ENCODE peak calls at places on chromosomes 12 and 14, in nine cellular contexts. One of them, this sample, is unnamed.
A peak's percentile ranks its signal among the peaks of the same experiment; 100 is the strongest.

GRCh38 chr12:113333111-113333750 is 1.7 kb downstream of the SLC8B1 start:
- DNase-seq in body of pancreas: no peak
- DNase-seq in foreskin keratinocyte: no peak
- DNase-seq in neural progenitor cell: no peak
- DNase-seq in GM23248: no peak
- DNase-seq in DND-41: no peak
- DNase-seq in CD8-positive, alpha-beta T cell: no peak
- DNase-seq in tibial nerve: no peak
- DNase-seq in H9: no peak
- DNase-seq in this sample: no peak

GRCh38 chr12:132454154-132454948 is 35.6 kb upstream of the FBRSL1 start:
- DNase-seq in body of pancreas: no peak
- DNase-seq in foreskin keratinocyte: no peak
- DNase-seq in neural progenitor cell: no peak
- DNase-seq in GM23248: no peak
- DNase-seq in DND-41: peak; percentile 14
- DNase-seq in CD8-positive, alpha-beta T cell: no peak
- DNase-seq in tibial nerve: no peak
- DNase-seq in H9: no peak
- DNase-seq in this sample: no peak

GRCh38 chr12:43293396-43293795 is 258.6 kb downstream of the ADAMTS20 start:
- DNase-seq in body of pancreas: no peak
- DNase-seq in foreskin keratinocyte: no peak
- DNase-seq in neural progenitor cell: no peak
- DNase-seq in GM23248: no peak
- DNase-seq in DND-41: no peak
- DNase-seq in CD8-positive, alpha-beta T cell: no peak
- DNase-seq in tibial nerve: no peak
- DNase-seq in H9: no peak
- DNase-seq in this sample: no peak

GRCh38 chr14:85599939-85600338 is 70.0 kb downstream of the FLRT2 start:
- DNase-seq in body of pancreas: peak; percentile 32
- DNase-seq in foreskin keratinocyte: no peak
- DNase-seq in neural progenitor cell: no peak
- DNase-seq in GM23248: peak; percentile 64
- DNase-seq in DND-41: no peak
- DNase-seq in CD8-positive, alpha-beta T cell: no peak
- DNase-seq in tibial nerve: no peak
- DNase-seq in H9: no peak
- DNase-seq in this sample: no peak

GRCh38 chr14:97634786-97635185 is 837.6 kb downstream of the VRK1 start:
- DNase-seq in body of pancreas: no peak
- DNase-seq in foreskin keratinocyte: no peak
- DNase-seq in neural progenitor cell: peak; percentile 36
- DNase-seq in GM23248: peak; percentile 23
- DNase-seq in DND-41: no peak
- DNase-seq in CD8-positive, alpha-beta T cell: no peak
- DNase-seq in tibial nerve: no peak
- DNase-seq in H9: no peak
- DNase-seq in this sample: no peak

GRCh38 chr14:104392396-104393198 is 187.0 kb upstream of the C14orf180 start:
- DNase-seq in body of pancreas: no peak
- DNase-seq in foreskin keratinocyte: no peak
- DNase-seq in neural progenitor cell: no peak
- DNase-seq in GM23248: no peak
- DNase-seq in DND-41: no peak
- DNase-seq in CD8-positive, alpha-beta T cell: no peak
- DNase-seq in tibial nerve: no peak
- DNase-seq in H9: peak; percentile 17
- DNase-seq in this sample: no peak

GRCh38 chr14:79279645-79280399 is 931.5 kb downstream of the DIO2 start:
- DNase-seq in body of pancreas: peak; percentile 26
- DNase-seq in foreskin keratinocyte: peak; percentile 32
- DNase-seq in neural progenitor cell: peak; percentile 41
- DNase-seq in GM23248: peak; percentile 12
- DNase-seq in DND-41: no peak
- DNase-seq in CD8-positive, alpha-beta T cell: no peak
- DNase-seq in tibial nerve: no peak
- DNase-seq in H9: peak; percentile 35
- DNase-seq in this sample: no peak

GRCh38 chr12:71157601-71158233 is at the start of gene TSPAN8:
- DNase-seq in body of pancreas: peak; percentile 25
- DNase-seq in foreskin keratinocyte: no peak
- DNase-seq in neural progenitor cell: no peak
- DNase-seq in GM23248: no peak
- DNase-seq in DND-41: no peak
- DNase-seq in CD8-positive, alpha-beta T cell: no peak
- DNase-seq in tibial nerve: peak; percentile 12
- DNase-seq in H9: no peak
- DNase-seq in this sample: no peak

GRCh38 chr12:122788387-122788786 is 14.0 kb downstream of the CCDC62 start:
- DNase-seq in body of pancreas: no peak
- DNase-seq in foreskin keratinocyte: no peak
- DNase-seq in neural progenitor cell: no peak
- DNase-seq in GM23248: peak; percentile 73
- DNase-seq in DND-41: no peak
- DNase-seq in CD8-positive, alpha-beta T cell: no peak
- DNase-seq in tibial nerve: no peak
- DNase-seq in H9: no peak
- DNase-seq in this sample: no peak

GRCh38 chr12:103626498-103626897 is 39.4 kb downstream of the STAB2 start:
- DNase-seq in body of pancreas: peak; percentile 75
- DNase-seq in foreskin keratinocyte: peak; percentile 63
- DNase-seq in neural progenitor cell: peak; percentile 62
- DNase-seq in GM23248: peak; percentile 88
- DNase-seq in DND-41: no peak
- DNase-seq in CD8-positive, alpha-beta T cell: no peak
- DNase-seq in tibial nerve: peak; percentile 62
- DNase-seq in H9: peak; percentile 49
- DNase-seq in this sample: peak; percentile 9

GRCh38 chr12:31849090-31849687 is 110.0 kb upstream of the RESF1 start:
- DNase-seq in body of pancreas: no peak
- DNase-seq in foreskin keratinocyte: peak; percentile 28
- DNase-seq in neural progenitor cell: peak; percentile 40
- DNase-seq in GM23248: no peak
- DNase-seq in DND-41: no peak
- DNase-seq in CD8-positive, alpha-beta T cell: no peak
- DNase-seq in tibial nerve: no peak
- DNase-seq in H9: no peak
- DNase-seq in this sample: no peak

GRCh38 chr14:100532916-100533630 is 54.1 kb downstream of the BEGAIN start:
- DNase-seq in body of pancreas: peak; percentile 94
- DNase-seq in foreskin keratinocyte: no peak
- DNase-seq in neural progenitor cell: no peak
- DNase-seq in GM23248: peak; percentile 31
- DNase-seq in DND-41: peak; percentile 80
- DNase-seq in CD8-positive, alpha-beta T cell: no peak
- DNase-seq in tibial nerve: peak; percentile 51
- DNase-seq in H9: no peak
- DNase-seq in this sample: no peak

GRCh38 chr12:99154264-99154982 is 493.1 kb upstream of the GARIN6 start:
- DNase-seq in body of pancreas: peak; percentile 15
- DNase-seq in foreskin keratinocyte: no peak
- DNase-seq in neural progenitor cell: peak; percentile 12
- DNase-seq in GM23248: no peak
- DNase-seq in DND-41: no peak
- DNase-seq in CD8-positive, alpha-beta T cell: no peak
- DNase-seq in tibial nerve: no peak
- DNase-seq in H9: peak; percentile 30
- DNase-seq in this sample: no peak

GRCh38 chr12:32450768-32451167 is 51.4 kb downstream of the FGD4 start:
- DNase-seq in body of pancreas: no peak
- DNase-seq in foreskin keratinocyte: no peak
- DNase-seq in neural progenitor cell: no peak
- DNase-seq in GM23248: no peak
- DNase-seq in DND-41: no peak
- DNase-seq in CD8-positive, alpha-beta T cell: no peak
- DNase-seq in tibial nerve: no peak
- DNase-seq in H9: no peak
- DNase-seq in this sample: no peak

GRCh38 chr14:46091819-46092218 is 559.8 kb downstream of the RPL10L start:
- DNase-seq in body of pancreas: no peak
- DNase-seq in foreskin keratinocyte: no peak
- DNase-seq in neural progenitor cell: no peak
- DNase-seq in GM23248: no peak
- DNase-seq in DND-41: no peak
- DNase-seq in CD8-positive, alpha-beta T cell: no peak
- DNase-seq in tibial nerve: no peak
- DNase-seq in H9: no peak
- DNase-seq in this sample: no peak

GRCh38 chr12:50087995-50088394 is 2.9 kb downstream of the SMARCD1 start:
- DNase-seq in body of pancreas: no peak
- DNase-seq in foreskin keratinocyte: peak; percentile 92
- DNase-seq in neural progenitor cell: no peak
- DNase-seq in GM23248: peak; percentile 91
- DNase-seq in DND-41: no peak
- DNase-seq in CD8-positive, alpha-beta T cell: no peak
- DNase-seq in tibial nerve: no peak
- DNase-seq in H9: no peak
- DNase-seq in this sample: no peak

GRCh38 chr14:99808515-99808914 is 15.3 kb downstream of the EML1 start:
- DNase-seq in body of pancreas: no peak
- DNase-seq in foreskin keratinocyte: no peak
- DNase-seq in neural progenitor cell: no peak
- DNase-seq in GM23248: peak; percentile 49
- DNase-seq in DND-41: no peak
- DNase-seq in CD8-positive, alpha-beta T cell: no peak
- DNase-seq in tibial nerve: no peak
- DNase-seq in H9: no peak
- DNase-seq in this sample: no peak

DNA sequence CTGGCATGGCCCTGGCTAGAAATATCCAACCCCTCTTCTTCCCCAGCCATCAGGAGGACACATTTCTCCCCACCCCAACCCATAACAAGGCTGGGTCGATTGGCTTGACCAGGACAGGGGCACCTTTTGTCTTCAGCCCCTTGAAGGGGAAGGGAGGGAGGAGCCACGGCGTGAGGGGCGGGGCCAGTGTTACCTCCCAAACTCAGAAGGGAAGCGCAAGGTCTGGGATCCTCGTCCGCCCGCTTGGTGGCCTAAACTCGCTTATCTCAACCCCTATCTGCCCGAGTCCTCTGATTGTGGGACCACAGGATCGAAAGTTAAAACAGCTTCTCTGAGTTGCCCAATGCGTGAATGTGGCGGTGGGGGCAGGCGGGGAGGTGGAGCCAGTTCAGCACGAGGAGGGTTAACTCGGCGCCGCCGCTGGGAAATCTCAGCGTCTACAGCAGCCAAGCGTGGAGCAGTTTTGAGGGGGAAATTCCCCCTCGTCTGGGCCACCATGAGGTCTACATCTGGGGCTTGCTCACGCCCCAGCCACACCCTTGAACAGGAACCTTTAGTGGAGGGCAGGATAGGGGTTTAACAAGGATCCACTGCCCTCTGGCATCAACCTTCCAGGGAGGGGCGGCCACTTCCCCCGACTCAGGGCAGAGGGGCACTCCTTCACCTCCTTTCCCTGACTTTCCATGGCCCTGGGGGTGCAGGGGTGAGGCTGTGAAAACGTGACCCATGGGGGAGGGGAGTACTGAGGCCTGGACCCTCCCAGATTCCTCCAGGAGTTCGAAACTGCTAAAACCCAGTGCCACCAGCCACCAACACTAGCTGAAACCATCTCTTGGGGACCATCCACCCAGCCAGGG is 745 bp downstream of the STAT6 start:
- DNase-seq in body of pancreas: peak; percentile 59
- DNase-seq in foreskin keratinocyte: no peak
- DNase-seq in neural progenitor cell: peak; percentile 91
- DNase-seq in GM23248: peak; percentile 63
- DNase-seq in DND-41: peak; percentile 74
- DNase-seq in CD8-positive, alpha-beta T cell: peak; percentile 41
- DNase-seq in tibial nerve: peak; percentile 78
- DNase-seq in H9: peak; percentile 93
- DNase-seq in this sample: no peak
- H3K27ac ChIP-seq in body of pancreas: peak overlapping the region; percentile 97
- H3K27ac ChIP-seq in foreskin keratinocyte: peak overlapping the region; percentile 86
- H3K27ac ChIP-seq in neural progenitor cell: no peak overlapping the region
- H3K27ac ChIP-seq in GM23248: peak overlapping the region; percentile 98
- H3K27ac ChIP-seq in DND-41: peak overlapping the region; percentile 93
- H3K27ac ChIP-seq in CD8-positive, alpha-beta T cell: peak overlapping the region; percentile 87
- H3K27ac ChIP-seq in tibial nerve: peak overlapping the region; percentile 99
- H3K27ac ChIP-seq in H9: peak overlapping the region; percentile 9
- H3K27ac ChIP-seq in this sample: peak overlapping the region; percentile 85

DNA sequence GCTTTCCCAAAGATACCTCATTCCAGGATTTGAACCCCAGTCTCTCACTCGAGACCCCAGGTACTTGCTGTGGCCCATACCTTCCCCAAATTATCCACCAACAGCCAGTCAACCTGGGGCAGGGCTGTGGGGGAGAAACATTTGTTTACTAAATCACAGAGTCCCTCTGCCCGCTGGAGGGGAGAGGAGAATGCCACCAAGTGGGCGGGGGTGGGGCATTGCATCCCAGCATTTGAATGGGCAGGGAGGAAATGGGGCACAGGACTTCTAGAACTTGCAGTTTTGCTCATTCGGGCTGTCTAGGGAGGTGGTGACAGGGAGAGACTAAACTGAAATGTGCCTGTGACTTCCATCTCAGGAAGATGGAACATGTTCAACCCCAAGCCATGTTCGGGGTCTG is 10.9 kb upstream of the SERPINA9 start:
- DNase-seq in body of pancreas: no peak
- DNase-seq in foreskin keratinocyte: no peak
- DNase-seq in neural progenitor cell: peak; percentile 9
- DNase-seq in GM23248: no peak
- DNase-seq in DND-41: no peak
- DNase-seq in CD8-positive, alpha-beta T cell: no peak
- DNase-seq in tibial nerve: no peak
- DNase-seq in H9: no peak
- DNase-seq in this sample: no peak
- H3K27ac ChIP-seq in body of pancreas: no peak overlapping the region
- H3K27ac ChIP-seq in foreskin keratinocyte: no peak overlapping the region
- H3K27ac ChIP-seq in neural progenitor cell: no peak overlapping the region
- H3K27ac ChIP-seq in GM23248: no peak overlapping the region
- H3K27ac ChIP-seq in DND-41: no peak overlapping the region
- H3K27ac ChIP-seq in CD8-positive, alpha-beta T cell: no peak overlapping the region
- H3K27ac ChIP-seq in tibial nerve: no peak overlapping the region
- H3K27ac ChIP-seq in H9: no peak overlapping the region
- H3K27ac ChIP-seq in this sample: no peak overlapping the region

GRCh38 chr14:81330619-81331122 is 69.5 kb downstream of the STON2 start:
- DNase-seq in body of pancreas: no peak
- DNase-seq in foreskin keratinocyte: peak; percentile 100
- DNase-seq in neural progenitor cell: no peak
- DNase-seq in GM23248: no peak
- DNase-seq in DND-41: no peak
- DNase-seq in CD8-positive, alpha-beta T cell: no peak
- DNase-seq in tibial nerve: no peak
- DNase-seq in H9: no peak
- DNase-seq in this sample: no peak
- H3K27ac ChIP-seq in body of pancreas: no peak overlapping the region
- H3K27ac ChIP-seq in foreskin keratinocyte: peak overlapping the region; percentile 86
- H3K27ac ChIP-seq in neural progenitor cell: no peak overlapping the region
- H3K27ac ChIP-seq in GM23248: no peak overlapping the region
- H3K27ac ChIP-seq in DND-41: no peak overlapping the region
- H3K27ac ChIP-seq in CD8-positive, alpha-beta T cell: no peak overlapping the region
- H3K27ac ChIP-seq in tibial nerve: no peak overlapping the region
- H3K27ac ChIP-seq in H9: no peak overlapping the region
- H3K27ac ChIP-seq in this sample: no peak overlapping the region

DNA sequence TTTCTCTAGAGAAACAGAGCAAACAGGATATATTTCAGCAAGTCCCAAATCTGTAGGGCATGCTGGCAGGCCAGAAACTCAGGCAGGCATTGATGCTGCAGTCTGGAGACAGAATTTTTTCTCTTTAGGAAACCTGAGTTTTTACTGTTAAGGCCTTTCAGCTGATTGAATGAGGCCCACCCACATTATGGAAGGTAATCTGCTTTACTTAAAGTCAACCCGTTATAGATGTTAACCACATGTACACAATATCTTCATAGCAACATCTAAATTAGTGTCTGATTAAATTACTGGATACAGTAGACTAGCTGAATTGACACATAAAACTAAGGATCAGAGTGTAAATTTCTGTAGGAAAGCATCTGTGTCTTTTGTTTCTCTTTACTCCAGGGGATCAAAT is 65.2 kb downstream of the SRGAP1 start:
- DNase-seq in body of pancreas: no peak
- DNase-seq in foreskin keratinocyte: no peak
- DNase-seq in neural progenitor cell: no peak
- DNase-seq in GM23248: no peak
- DNase-seq in DND-41: no peak
- DNase-seq in CD8-positive, alpha-beta T cell: no peak
- DNase-seq in tibial nerve: no peak
- DNase-seq in H9: no peak
- DNase-seq in this sample: no peak
- H3K27ac ChIP-seq in body of pancreas: no peak overlapping the region
- H3K27ac ChIP-seq in foreskin keratinocyte: no peak overlapping the region
- H3K27ac ChIP-seq in neural progenitor cell: no peak overlapping the region
- H3K27ac ChIP-seq in GM23248: no peak overlapping the region
- H3K27ac ChIP-seq in DND-41: no peak overlapping the region
- H3K27ac ChIP-seq in CD8-positive, alpha-beta T cell: no peak overlapping the region
- H3K27ac ChIP-seq in tibial nerve: no peak overlapping the region
- H3K27ac ChIP-seq in H9: no peak overlapping the region
- H3K27ac ChIP-seq in this sample: no peak overlapping the region